ENCODE peak calls at places on chromosomes 7 and 10, in seven cellular contexts. X is fibroblast of lung, T is neuronal stem cell, H is SK-N-SH, W is IMR-90, F is mammary epithelial cell, R is neural progenitor cell. U is an unnamed sample.

GRCh38 chr10:60123668-60124067 is 217.3 kb upstream of the CCDC6 start:
- DNase-seq in X (peak; percentile 18), T (no peak), H (no peak), W (peak; percentile 2), F (peak; percentile 34), R (no peak), U (no peak)

GRCh38 chr7:90597879-90598278 is 1.8 kb downstream of the CDK14 start:
- DNase-seq in X (no peak), T (no peak), H (no peak), W (no peak), F (no peak), R (no peak), U (no peak)

GRCh38 chr7:120991570-120991969 is 3.1 kb downstream of the CPED1 start:
- DNase-seq in X (peak; percentile 81), T (no peak), H (no peak), W (peak; percentile 90), F (no peak), R (no peak), U (no peak)

GRCh38 chr10:51699145-51699474 is 285 bp downstream of the CSTF2T start:
- DNase-seq in X (no peak), T (no peak), H (no peak), W (no peak), F (no peak), R (peak; percentile 73), U (no peak)

GRCh38 chr10:117216611-117217195 is 19.4 kb downstream of the KCNK18 start:
- DNase-seq in X (peak; percentile 63), T (peak; percentile 76), H (peak; percentile 94), W (peak; percentile 57), F (peak; percentile 59), R (peak; percentile 94), U (peak; percentile 66)

GRCh38 chr7:17205850-17206353 is 92.5 kb upstream of the AHR start:
- DNase-seq in X (no peak), T (no peak), H (no peak), W (no peak), F (no peak), R (no peak), U (no peak)

GRCh38 chr7:7475601-7476000 is 60.1 kb downstream of the COL28A1 start:
- DNase-seq in X (no peak), T (no peak), H (no peak), W (no peak), F (no peak), R (no peak), U (no peak)

GRCh38 chr7:126411821-126412383 is 840.8 kb downstream of the GRM8 start:
- DNase-seq in X (no peak), T (no peak), H (no peak), W (no peak), F (no peak), R (no peak), U (no peak)

GRCh38 chr10:11373626-11374310 is 237.7 kb downstream of the USP6NL start:
- DNase-seq in X (no peak), T (no peak), H (no peak), W (no peak), F (no peak), R (peak; percentile 15), U (no peak)

GRCh38 chr7:112630565-112630964 is 149.8 kb downstream of the LSMEM1 start:
- DNase-seq in X (peak; percentile 89), T (no peak), H (no peak), W (peak; percentile 27), F (peak; percentile 35), R (no peak), U (no peak)

GRCh38 chr10:66783296-66783695 is 142.5 kb upstream of the LRRTM3 start:
- DNase-seq in X (peak; percentile 81), T (no peak), H (no peak), W (peak; percentile 56), F (peak; percentile 21), R (no peak), U (no peak)

GRCh38 chr7:100435401-100436304 is 644 bp downstream of the PPP1R35 start:
- DNase-seq in X (no peak), T (no peak), H (peak; percentile 81), W (no peak), F (peak; percentile 46), R (peak; percentile 63), U (peak; percentile 54)

GRCh38 chr7:39073432-39073831 is 95.7 kb downstream of the POU6F2 start:
- DNase-seq in X (no peak), T (peak; percentile 50), H (no peak), W (no peak), F (no peak), R (peak; percentile 71), U (no peak)

GRCh38 chr10:114694735-114695134 is 36.7 kb upstream of the ABLIM1 start:
- DNase-seq in X (peak; percentile 36), T (peak; percentile 38), H (peak; percentile 41), W (no peak), F (no peak), R (peak; percentile 71), U (peak; percentile 52)

GRCh38 chr7:129990403-129991192 is 37.8 kb upstream of the UBE2H start:
- DNase-seq in X (no peak), T (no peak), H (no peak), W (peak; percentile 25), F (no peak), R (peak; percentile 31), U (no peak)

GRCh38 chr7:15505761-15506160 is 56.1 kb downstream of the AGMO start:
- DNase-seq in X (no peak), T (no peak), H (no peak), W (no peak), F (no peak), R (no peak), U (no peak)

GRCh38 chr10:11863353-11864105 is 40.4 kb downstream of the PROSER2 start:
- DNase-seq in X (no peak), T (no peak), H (no peak), W (no peak), F (no peak), R (no peak), U (no peak)

GRCh38 chr7:150945171-150945852 is 32.8 kb downstream of the KCNH2 start:
- DNase-seq in X (no peak), T (no peak), H (peak; percentile 46), W (no peak), F (no peak), R (no peak), U (no peak)

GRCh38 chr7:1108264-1108920 is 20.5 kb downstream of the GPER1 start:
- DNase-seq in X (no peak), T (no peak), H (no peak), W (no peak), F (no peak), R (no peak), U (no peak)

DNA sequence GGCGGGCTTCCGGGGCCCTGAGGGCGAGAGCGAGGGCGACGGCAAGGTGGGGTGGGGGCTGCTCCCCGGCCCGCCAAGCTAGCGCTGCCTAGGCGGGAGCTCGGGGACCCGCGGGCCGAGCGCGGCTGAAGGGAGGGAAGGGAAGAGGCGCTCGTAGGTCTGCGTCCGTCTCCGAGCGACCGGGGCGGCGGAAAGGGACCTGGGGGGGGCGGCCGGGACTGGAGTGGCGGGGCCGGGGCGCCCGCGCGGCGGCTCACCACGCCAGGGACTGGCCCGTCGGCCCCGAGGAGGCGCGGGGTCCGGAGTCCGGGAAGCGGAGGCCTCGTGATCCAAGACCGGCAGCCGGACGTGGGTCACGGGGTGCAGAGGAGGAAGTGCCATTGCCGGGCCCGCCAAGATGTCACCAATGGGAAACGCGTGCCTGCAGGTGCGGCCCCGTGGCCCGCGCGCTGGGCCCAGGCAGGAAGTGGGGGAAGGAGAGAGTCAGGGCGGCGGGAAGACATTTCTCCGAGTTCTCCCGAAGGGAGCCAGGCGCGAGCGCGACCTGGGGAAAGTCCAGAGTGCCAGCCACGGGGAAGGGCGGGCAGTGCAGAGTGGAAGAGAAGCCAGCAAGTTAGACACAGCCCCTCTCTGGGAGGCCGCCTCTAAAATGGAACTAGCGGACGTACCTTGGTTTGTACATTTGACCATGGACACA is 11.9 kb downstream of the HNRNPF start:
- DNase-seq in X (peak; percentile 76), T (peak; percentile 79), H (peak; percentile 92), W (peak; percentile 72), F (peak; percentile 91), R (peak; percentile 90), U (peak; percentile 93)
- H3K4me1 ChIP-seq in X (peaks cover 15% of the 10 kb centered on the region), T (peaks cover 13% of the 10 kb centered on the region), H (peaks cover 46% of the 10 kb centered on the region), W (peaks cover 15% of the 10 kb centered on the region), F (peaks cover 41% of the 10 kb centered on the region), R (peaks cover 44% of the 10 kb centered on the region), U (peaks cover 17% of the 10 kb centered on the region)

GRCh38 chr10:112184052-112184371 is 447 bp upstream of the GPAM start:
- DNase-seq in X (no peak), T (no peak), H (no peak), W (no peak), F (no peak), R (no peak), U (no peak)
- H3K9ac ChIP-seq in X (peak overlapping the region; percentile 74), T (peak overlapping the region; percentile 96), H (peak overlapping the region; percentile 82), W (peak overlapping the region; percentile 95), F (peak overlapping the region; percentile 94), R (peak overlapping the region; percentile 68), U (peak overlapping the region; percentile 92)

DNA sequence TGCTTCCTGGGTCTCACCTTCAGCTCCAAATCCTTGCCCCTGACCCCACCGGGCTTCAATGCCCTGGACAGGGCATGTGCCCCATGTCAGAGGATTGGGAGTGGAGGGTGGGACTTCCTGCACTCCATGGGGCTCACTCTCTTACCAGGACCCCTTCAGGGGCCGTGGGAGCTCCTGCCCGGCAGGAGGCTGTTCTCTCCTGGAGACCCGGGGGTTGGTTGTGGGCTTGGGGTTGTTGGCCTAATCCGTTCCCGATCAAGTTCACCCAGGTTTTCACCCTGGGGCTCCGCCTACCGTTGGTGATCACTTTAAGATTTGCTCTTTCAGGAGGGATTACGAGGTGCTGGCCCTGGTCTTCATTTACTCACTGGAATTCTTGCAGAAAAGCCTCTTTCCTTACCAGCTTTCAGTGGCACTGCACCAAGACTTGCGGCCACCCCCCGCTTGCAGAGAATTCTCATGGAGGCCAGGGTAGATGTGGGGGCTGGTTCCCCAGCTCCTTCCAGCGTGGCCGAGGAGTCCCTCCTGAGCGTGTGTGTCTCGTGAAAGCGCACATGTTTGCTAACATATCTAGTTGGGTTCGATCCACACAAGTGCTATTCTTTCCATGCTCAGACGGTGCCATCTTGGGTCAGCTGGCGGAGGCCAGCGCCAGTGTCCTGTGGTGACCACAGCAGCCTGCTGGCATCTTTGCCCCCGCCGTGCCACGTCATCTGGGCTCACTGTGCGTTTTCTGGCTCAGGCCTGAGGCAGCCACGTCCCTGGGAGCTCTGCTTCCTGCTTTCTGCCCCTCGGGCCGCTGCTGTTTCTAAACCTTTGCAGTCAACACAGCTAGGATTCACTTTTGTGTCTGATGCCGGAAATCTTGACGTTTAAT is 15.6 kb downstream of the PWWP2B start:
- DNase-seq in X (no peak), T (no peak), H (peak; percentile 40), W (no peak), F (no peak), R (no peak), U (no peak)
- H3K4me1 ChIP-seq in X (peaks cover 6% of the 10 kb centered on the region), T (peaks cover 26% of the 10 kb centered on the region), H (no peaks in the 10 kb centered on the region), W (peaks cover 6% of the 10 kb centered on the region), F (peaks cover 14% of the 10 kb centered on the region), R (peaks cover 29% of the 10 kb centered on the region), U (peaks cover 38% of the 10 kb centered on the region)

GRCh38 chr7:4638781-4639575 is 43.1 kb upstream of the FOXK1 start:
- DNase-seq in X (no peak), T (no peak), H (no peak), W (no peak), F (no peak), R (no peak), U (no peak)

GRCh38 chr7:4645241-4645640 is 36.9 kb upstream of the FOXK1 start:
- DNase-seq in X (no peak), T (no peak), H (no peak), W (no peak), F (no peak), R (no peak), U (no peak)

GRCh38 chr7:4641667-4642467 is 40.2 kb upstream of the FOXK1 start:
- DNase-seq in X (peak; percentile 96), T (peak; percentile 93), H (peak; percentile 100), W (peak; percentile 89), F (peak; percentile 83), R (peak; percentile 98), U (peak; percentile 92)

GRCh38 chr7:4642468-4643203 is 39.5 kb upstream of the FOXK1 start:
- DNase-seq in X (no peak), T (no peak), H (no peak), W (no peak), F (no peak), R (no peak), U (no peak)

GRCh38 chr7:4641091-4641666 is 40.9 kb upstream of the FOXK1 start:
- DNase-seq in X (no peak), T (no peak), H (no peak), W (no peak), F (no peak), R (no peak), U (no peak)
- H3K9ac ChIP-seq in X (peak overlapping the region; percentile 66), T (no peak overlapping the region), H (no peak overlapping the region), W (peak overlapping the region; percentile 66), F (no peak overlapping the region), R (no peak overlapping the region), U (peak overlapping the region; percentile 51)

U was measured in colonic mucosa.